ENCODE peak calls at places on chromosomes 6 and 20, in eight cellular contexts. One of them, this sample, is unnamed.
A peak's percentile ranks its signal among the peaks of the same experiment; 100 is the strongest.

GRCh38 chr6:28005124-28005662 is 48.2 kb downstream of the OR2B6 start:
- DNase-seq in H9: no peak
- DNase-seq in GM23248: no peak
- DNase-seq in Ammon's horn: no peak
- DNase-seq in stimulated activated effector memory CD8-positive, alpha-beta T cell treated with anti-CD3 and anti-CD28 coated beads, Interleukin-12 subunit alpha, Interleukin-12 subunit beta, amount 100 ng/mL, for 72 hours: no peak
- DNase-seq in H54: no peak
- DNase-seq in AG20443: no peak
- DNase-seq in NCI-H1694 treated with DMSO at 0.1 percent for 48 hours: no peak
- DNase-seq in this sample: no peak

GRCh38 chr20:56928007-56928406 is 298.9 kb downstream of the TFAP2C start:
- DNase-seq in GM23248: no peak
- DNase-seq in H54: no peak
- DNase-seq in H9: no peak
- DNase-seq in NCI-H1694 treated with DMSO at 0.1 percent for 48 hours: no peak
- DNase-seq in stimulated activated effector memory CD8-positive, alpha-beta T cell treated with anti-CD3 and anti-CD28 coated beads, Interleukin-12 subunit alpha, Interleukin-12 subunit beta, amount 100 ng/mL, for 72 hours: no peak
- DNase-seq in AG20443: no peak
- DNase-seq in Ammon's horn: no peak
- DNase-seq in this sample: no peak

GRCh38 chr6:165615629-165616028 is 47.4 kb downstream of the PDE10A start:
- DNase-seq in AG20443: peak; percentile 14
- DNase-seq in stimulated activated effector memory CD8-positive, alpha-beta T cell treated with anti-CD3 and anti-CD28 coated beads, Interleukin-12 subunit alpha, Interleukin-12 subunit beta, amount 100 ng/mL, for 72 hours: no peak
- DNase-seq in GM23248: no peak
- DNase-seq in H54: peak; percentile 50
- DNase-seq in NCI-H1694 treated with DMSO at 0.1 percent for 48 hours: no peak
- DNase-seq in Ammon's horn: peak; percentile 68
- DNase-seq in H9: no peak
- DNase-seq in this sample: no peak

GRCh38 chr6:99349620-99350141 is at the start of gene FAXC:
- DNase-seq in stimulated activated effector memory CD8-positive, alpha-beta T cell treated with anti-CD3 and anti-CD28 coated beads, Interleukin-12 subunit alpha, Interleukin-12 subunit beta, amount 100 ng/mL, for 72 hours: no peak
- DNase-seq in H54: peak; percentile 22
- DNase-seq in GM23248: peak; percentile 52
- DNase-seq in AG20443: peak; percentile 61
- DNase-seq in Ammon's horn: peak; percentile 7
- DNase-seq in NCI-H1694 treated with DMSO at 0.1 percent for 48 hours: peak; percentile 8
- DNase-seq in H9: peak; percentile 71
- DNase-seq in this sample: peak; percentile 43

GRCh38 chr6:1700283-1700967 is 90.7 kb downstream of the FOXC1 start:
- DNase-seq in H9: no peak
- DNase-seq in NCI-H1694 treated with DMSO at 0.1 percent for 48 hours: no peak
- DNase-seq in Ammon's horn: no peak
- DNase-seq in H54: no peak
- DNase-seq in AG20443: no peak
- DNase-seq in stimulated activated effector memory CD8-positive, alpha-beta T cell treated with anti-CD3 and anti-CD28 coated beads, Interleukin-12 subunit alpha, Interleukin-12 subunit beta, amount 100 ng/mL, for 72 hours: no peak
- DNase-seq in GM23248: no peak
- DNase-seq in this sample: no peak

GRCh38 chr6:2021713-2022125 is 223.7 kb downstream of the GMDS start:
- DNase-seq in Ammon's horn: peak; percentile 50
- DNase-seq in H54: no peak
- DNase-seq in stimulated activated effector memory CD8-positive, alpha-beta T cell treated with anti-CD3 and anti-CD28 coated beads, Interleukin-12 subunit alpha, Interleukin-12 subunit beta, amount 100 ng/mL, for 72 hours: no peak
- DNase-seq in H9: no peak
- DNase-seq in GM23248: peak; percentile 63
- DNase-seq in NCI-H1694 treated with DMSO at 0.1 percent for 48 hours: peak; percentile 79
- DNase-seq in AG20443: peak; percentile 79
- DNase-seq in this sample: no peak

GRCh38 chr6:111551521-111552231 is 54.0 kb downstream of the TRAF3IP2 start:
- DNase-seq in NCI-H1694 treated with DMSO at 0.1 percent for 48 hours: no peak
- DNase-seq in stimulated activated effector memory CD8-positive, alpha-beta T cell treated with anti-CD3 and anti-CD28 coated beads, Interleukin-12 subunit alpha, Interleukin-12 subunit beta, amount 100 ng/mL, for 72 hours: no peak
- DNase-seq in H54: no peak
- DNase-seq in H9: no peak
- DNase-seq in AG20443: no peak
- DNase-seq in GM23248: no peak
- DNase-seq in Ammon's horn: no peak
- DNase-seq in this sample: no peak

GRCh38 chr6:169792306-169793015 is 41.0 kb downstream of the ERMARD start:
- DNase-seq in Ammon's horn: no peak
- DNase-seq in AG20443: no peak
- DNase-seq in H9: peak; percentile 18
- DNase-seq in stimulated activated effector memory CD8-positive, alpha-beta T cell treated with anti-CD3 and anti-CD28 coated beads, Interleukin-12 subunit alpha, Interleukin-12 subunit beta, amount 100 ng/mL, for 72 hours: no peak
- DNase-seq in H54: no peak
- DNase-seq in NCI-H1694 treated with DMSO at 0.1 percent for 48 hours: no peak
- DNase-seq in GM23248: no peak
- DNase-seq in this sample: no peak

GRCh38 chr6:147972436-147972835 is 370.2 kb upstream of the SASH1 start:
- DNase-seq in Ammon's horn: no peak
- DNase-seq in stimulated activated effector memory CD8-positive, alpha-beta T cell treated with anti-CD3 and anti-CD28 coated beads, Interleukin-12 subunit alpha, Interleukin-12 subunit beta, amount 100 ng/mL, for 72 hours: no peak
- DNase-seq in GM23248: no peak
- DNase-seq in AG20443: no peak
- DNase-seq in NCI-H1694 treated with DMSO at 0.1 percent for 48 hours: no peak
- DNase-seq in H9: no peak
- DNase-seq in H54: no peak
- DNase-seq in this sample: no peak

GRCh38 chr20:50043573-50044352 is 61.0 kb downstream of the SNAI1 start:
- DNase-seq in stimulated activated effector memory CD8-positive, alpha-beta T cell treated with anti-CD3 and anti-CD28 coated beads, Interleukin-12 subunit alpha, Interleukin-12 subunit beta, amount 100 ng/mL, for 72 hours: no peak
- DNase-seq in H9: no peak
- DNase-seq in NCI-H1694 treated with DMSO at 0.1 percent for 48 hours: no peak
- DNase-seq in GM23248: no peak
- DNase-seq in Ammon's horn: no peak
- DNase-seq in H54: no peak
- DNase-seq in AG20443: no peak
- DNase-seq in this sample: no peak

GRCh38 chr6:150994026-150994425 is 128.5 kb downstream of the MTHFD1L start:
- DNase-seq in AG20443: no peak
- DNase-seq in GM23248: no peak
- DNase-seq in NCI-H1694 treated with DMSO at 0.1 percent for 48 hours: no peak
- DNase-seq in Ammon's horn: no peak
- DNase-seq in stimulated activated effector memory CD8-positive, alpha-beta T cell treated with anti-CD3 and anti-CD28 coated beads, Interleukin-12 subunit alpha, Interleukin-12 subunit beta, amount 100 ng/mL, for 72 hours: no peak
- DNase-seq in H54: no peak
- DNase-seq in H9: no peak
- DNase-seq in this sample: no peak

GRCh38 chr6:170523256-170524187 is 29.6 kb downstream of the PSMB1 start:
- DNase-seq in AG20443: peak; percentile 20
- DNase-seq in H9: no peak
- DNase-seq in Ammon's horn: no peak
- DNase-seq in NCI-H1694 treated with DMSO at 0.1 percent for 48 hours: no peak
- DNase-seq in stimulated activated effector memory CD8-positive, alpha-beta T cell treated with anti-CD3 and anti-CD28 coated beads, Interleukin-12 subunit alpha, Interleukin-12 subunit beta, amount 100 ng/mL, for 72 hours: no peak
- DNase-seq in H54: no peak
- DNase-seq in GM23248: no peak
- DNase-seq in this sample: no peak

GRCh38 chr6:129567374-129567773 is 142.6 kb downstream of the ARHGAP18 start:
- DNase-seq in GM23248: peak; percentile 28
- DNase-seq in H54: peak; percentile 2
- DNase-seq in stimulated activated effector memory CD8-positive, alpha-beta T cell treated with anti-CD3 and anti-CD28 coated beads, Interleukin-12 subunit alpha, Interleukin-12 subunit beta, amount 100 ng/mL, for 72 hours: peak; percentile 62
- DNase-seq in NCI-H1694 treated with DMSO at 0.1 percent for 48 hours: no peak
- DNase-seq in H9: peak; percentile 63
- DNase-seq in Ammon's horn: no peak
- DNase-seq in AG20443: no peak
- DNase-seq in this sample: no peak

GRCh38 chr20:571754-572331 is 28.3 kb upstream of the CSNK2A1 start:
- DNase-seq in H9: peak; percentile 61
- DNase-seq in GM23248: peak; percentile 24
- DNase-seq in Ammon's horn: no peak
- DNase-seq in NCI-H1694 treated with DMSO at 0.1 percent for 48 hours: peak; percentile 15
- DNase-seq in H54: no peak
- DNase-seq in AG20443: peak; percentile 67
- DNase-seq in stimulated activated effector memory CD8-positive, alpha-beta T cell treated with anti-CD3 and anti-CD28 coated beads, Interleukin-12 subunit alpha, Interleukin-12 subunit beta, amount 100 ng/mL, for 72 hours: no peak
- DNase-seq in this sample: no peak

GRCh38 chr6:31767096-31767645 is 4.7 kb downstream of the SAPCD1 start:
- DNase-seq in AG20443: no peak
- DNase-seq in Ammon's horn: no peak
- DNase-seq in NCI-H1694 treated with DMSO at 0.1 percent for 48 hours: no peak
- DNase-seq in stimulated activated effector memory CD8-positive, alpha-beta T cell treated with anti-CD3 and anti-CD28 coated beads, Interleukin-12 subunit alpha, Interleukin-12 subunit beta, amount 100 ng/mL, for 72 hours: no peak
- DNase-seq in GM23248: no peak
- DNase-seq in H54: no peak
- DNase-seq in H9: no peak
- DNase-seq in this sample: no peak

GRCh38 chr20:48285656-48286055 is 500.4 kb upstream of the SULF2 start:
- DNase-seq in stimulated activated effector memory CD8-positive, alpha-beta T cell treated with anti-CD3 and anti-CD28 coated beads, Interleukin-12 subunit alpha, Interleukin-12 subunit beta, amount 100 ng/mL, for 72 hours: no peak
- DNase-seq in Ammon's horn: no peak
- DNase-seq in NCI-H1694 treated with DMSO at 0.1 percent for 48 hours: no peak
- DNase-seq in AG20443: no peak
- DNase-seq in H9: no peak
- DNase-seq in H54: no peak
- DNase-seq in GM23248: no peak
- DNase-seq in this sample: no peak

GRCh38 chr20:3890410-3890751 is 1.2 kb downstream of the PANK2 start:
- DNase-seq in H9: no peak
- DNase-seq in AG20443: no peak
- DNase-seq in H54: no peak
- DNase-seq in stimulated activated effector memory CD8-positive, alpha-beta T cell treated with anti-CD3 and anti-CD28 coated beads, Interleukin-12 subunit alpha, Interleukin-12 subunit beta, amount 100 ng/mL, for 72 hours: no peak
- DNase-seq in NCI-H1694 treated with DMSO at 0.1 percent for 48 hours: peak; percentile 15
- DNase-seq in Ammon's horn: no peak
- DNase-seq in GM23248: peak; percentile 67
- DNase-seq in this sample: no peak

GRCh38 chr20:17678295-17678694 is 3.7 kb downstream of the RRBP1 start:
- DNase-seq in H9: no peak
- DNase-seq in NCI-H1694 treated with DMSO at 0.1 percent for 48 hours: no peak
- DNase-seq in AG20443: no peak
- DNase-seq in Ammon's horn: no peak
- DNase-seq in stimulated activated effector memory CD8-positive, alpha-beta T cell treated with anti-CD3 and anti-CD28 coated beads, Interleukin-12 subunit alpha, Interleukin-12 subunit beta, amount 100 ng/mL, for 72 hours: no peak
- DNase-seq in GM23248: no peak
- DNase-seq in H54: no peak
- DNase-seq in this sample: no peak

GRCh38 chr20:53622247-53623114 is 28.8 kb upstream of the ZNF217 start:
- DNase-seq in stimulated activated effector memory CD8-positive, alpha-beta T cell treated with anti-CD3 and anti-CD28 coated beads, Interleukin-12 subunit alpha, Interleukin-12 subunit beta, amount 100 ng/mL, for 72 hours: no peak
- DNase-seq in H54: no peak
- DNase-seq in NCI-H1694 treated with DMSO at 0.1 percent for 48 hours: no peak
- DNase-seq in H9: no peak
- DNase-seq in Ammon's horn: no peak
- DNase-seq in AG20443: no peak
- DNase-seq in GM23248: no peak
- DNase-seq in this sample: no peak

GRCh38 chr20:49886571-49887203 is 28.6 kb downstream of the SPATA2 start:
- DNase-seq in GM23248: no peak
- DNase-seq in AG20443: no peak
- DNase-seq in H54: no peak
- DNase-seq in stimulated activated effector memory CD8-positive, alpha-beta T cell treated with anti-CD3 and anti-CD28 coated beads, Interleukin-12 subunit alpha, Interleukin-12 subunit beta, amount 100 ng/mL, for 72 hours: no peak
- DNase-seq in NCI-H1694 treated with DMSO at 0.1 percent for 48 hours: no peak
- DNase-seq in H9: no peak
- DNase-seq in Ammon's horn: peak; percentile 57
- DNase-seq in this sample: no peak

GRCh38 chr6:137416376-137417109 is 77.7 kb downstream of the OLIG3 start:
- DNase-seq in Ammon's horn: no peak
- DNase-seq in GM23248: peak; percentile 23
- DNase-seq in stimulated activated effector memory CD8-positive, alpha-beta T cell treated with anti-CD3 and anti-CD28 coated beads, Interleukin-12 subunit alpha, Interleukin-12 subunit beta, amount 100 ng/mL, for 72 hours: no peak
- DNase-seq in NCI-H1694 treated with DMSO at 0.1 percent for 48 hours: no peak
- DNase-seq in H54: no peak
- DNase-seq in H9: no peak
- DNase-seq in AG20443: peak; percentile 38
- DNase-seq in this sample: no peak

GRCh38 chr20:20440473-20440872 is 72.6 kb downstream of the INSM1 start:
- DNase-seq in stimulated activated effector memory CD8-positive, alpha-beta T cell treated with anti-CD3 and anti-CD28 coated beads, Interleukin-12 subunit alpha, Interleukin-12 subunit beta, amount 100 ng/mL, for 72 hours: no peak
- DNase-seq in H9: no peak
- DNase-seq in GM23248: no peak
- DNase-seq in NCI-H1694 treated with DMSO at 0.1 percent for 48 hours: peak; percentile 27
- DNase-seq in H54: no peak
- DNase-seq in Ammon's horn: no peak
- DNase-seq in AG20443: no peak
- DNase-seq in this sample: no peak

This sample was measured in GM12892.